ENCODE peak calls at places on chromosomes 7 and 10, in ten cellular contexts. One of them, this sample, is unnamed.

GRCh38 chr7:79806161-79806734 is 328.4 kb upstream of the GNAI1 start:
- DNase-seq in lower lobe of right lung: no peak
- DNase-seq in spleen: no peak
- DNase-seq in cardiac muscle cell: peak; percentile 57
- DNase-seq in adrenal gland: no peak
- DNase-seq in IMR-90: peak; percentile 42
- DNase-seq in left lung: no peak
- DNase-seq in neural progenitor cell: peak; percentile 6
- DNase-seq in left ventricle myocardium inferior: no peak
- DNase-seq in heart right ventricle: no peak
- DNase-seq in this sample: no peak

GRCh38 chr7:106462914-106463482 is 178.2 kb upstream of the NAMPT start:
- DNase-seq in lower lobe of right lung: no peak
- DNase-seq in spleen: no peak
- DNase-seq in cardiac muscle cell: no peak
- DNase-seq in adrenal gland: no peak
- DNase-seq in IMR-90: no peak
- DNase-seq in left lung: no peak
- DNase-seq in neural progenitor cell: peak; percentile 57
- DNase-seq in left ventricle myocardium inferior: no peak
- DNase-seq in heart right ventricle: no peak
- DNase-seq in this sample: no peak

GRCh38 chr10:132932461-132933307 is 9.7 kb downstream of the CFAP46 start:
- DNase-seq in lower lobe of right lung: peak; percentile 55
- DNase-seq in spleen: no peak
- DNase-seq in cardiac muscle cell: no peak
- DNase-seq in adrenal gland: no peak
- DNase-seq in IMR-90: no peak
- DNase-seq in left lung: no peak
- DNase-seq in neural progenitor cell: peak; percentile 45
- DNase-seq in left ventricle myocardium inferior: no peak
- DNase-seq in heart right ventricle: no peak
- DNase-seq in this sample: peak; percentile 47

GRCh38 chr10:22218448-22218847 is 633 bp upstream of the EBLN1 start:
- DNase-seq in lower lobe of right lung: no peak
- DNase-seq in spleen: no peak
- DNase-seq in cardiac muscle cell: peak; percentile 12
- DNase-seq in adrenal gland: no peak
- DNase-seq in IMR-90: no peak
- DNase-seq in left lung: no peak
- DNase-seq in neural progenitor cell: peak; percentile 47
- DNase-seq in left ventricle myocardium inferior: no peak
- DNase-seq in heart right ventricle: no peak
- DNase-seq in this sample: no peak

GRCh38 chr7:22872087-22872807 is 49.6 kb upstream of the TOMM7 start:
- DNase-seq in lower lobe of right lung: no peak
- DNase-seq in spleen: no peak
- DNase-seq in cardiac muscle cell: no peak
- DNase-seq in adrenal gland: no peak
- DNase-seq in IMR-90: no peak
- DNase-seq in left lung: no peak
- DNase-seq in neural progenitor cell: no peak
- DNase-seq in left ventricle myocardium inferior: no peak
- DNase-seq in heart right ventricle: no peak
- DNase-seq in this sample: no peak

GRCh38 chr7:80231719-80232118 is 97.1 kb downstream of the GNAI1 start:
- DNase-seq in lower lobe of right lung: no peak
- DNase-seq in spleen: no peak
- DNase-seq in cardiac muscle cell: peak; percentile 45
- DNase-seq in adrenal gland: no peak
- DNase-seq in IMR-90: peak; percentile 79
- DNase-seq in left lung: no peak
- DNase-seq in neural progenitor cell: no peak
- DNase-seq in left ventricle myocardium inferior: no peak
- DNase-seq in heart right ventricle: no peak
- DNase-seq in this sample: no peak

GRCh38 chr10:49629286-49629915 is 15.6 kb downstream of the CHAT start:
- DNase-seq in lower lobe of right lung: no peak
- DNase-seq in spleen: peak; percentile 34
- DNase-seq in cardiac muscle cell: no peak
- DNase-seq in adrenal gland: no peak
- DNase-seq in IMR-90: no peak
- DNase-seq in left lung: no peak
- DNase-seq in neural progenitor cell: peak; percentile 40
- DNase-seq in left ventricle myocardium inferior: no peak
- DNase-seq in heart right ventricle: no peak
- DNase-seq in this sample: no peak

GRCh38 chr7:155191901-155192478 is 105.7 kb upstream of the INSIG1 start:
- DNase-seq in lower lobe of right lung: no peak
- DNase-seq in spleen: no peak
- DNase-seq in cardiac muscle cell: no peak
- DNase-seq in adrenal gland: no peak
- DNase-seq in IMR-90: no peak
- DNase-seq in left lung: no peak
- DNase-seq in neural progenitor cell: no peak
- DNase-seq in left ventricle myocardium inferior: no peak
- DNase-seq in heart right ventricle: no peak
- DNase-seq in this sample: no peak

GRCh38 chr10:78267070-78267469 is 233.4 kb downstream of the RPS24 start:
- DNase-seq in lower lobe of right lung: no peak
- DNase-seq in spleen: no peak
- DNase-seq in cardiac muscle cell: peak; percentile 13
- DNase-seq in adrenal gland: no peak
- DNase-seq in IMR-90: peak; percentile 58
- DNase-seq in left lung: no peak
- DNase-seq in neural progenitor cell: no peak
- DNase-seq in left ventricle myocardium inferior: no peak
- DNase-seq in heart right ventricle: no peak
- DNase-seq in this sample: no peak

GRCh38 chr10:60281331-60281730 is 108.3 kb downstream of the ANK3 start:
- DNase-seq in lower lobe of right lung: no peak
- DNase-seq in spleen: no peak
- DNase-seq in cardiac muscle cell: peak; percentile 60
- DNase-seq in adrenal gland: no peak
- DNase-seq in IMR-90: peak; percentile 80
- DNase-seq in left lung: no peak
- DNase-seq in neural progenitor cell: no peak
- DNase-seq in left ventricle myocardium inferior: no peak
- DNase-seq in heart right ventricle: no peak
- DNase-seq in this sample: no peak

GRCh38 chr7:30804078-30804661 is 33.0 kb downstream of the MINDY4 start:
- DNase-seq in lower lobe of right lung: no peak
- DNase-seq in spleen: no peak
- DNase-seq in cardiac muscle cell: peak; percentile 68
- DNase-seq in adrenal gland: no peak
- DNase-seq in IMR-90: peak; percentile 93
- DNase-seq in left lung: no peak
- DNase-seq in neural progenitor cell: no peak
- DNase-seq in left ventricle myocardium inferior: no peak
- DNase-seq in heart right ventricle: no peak
- DNase-seq in this sample: no peak

GRCh38 chr10:101897633-101898032 is 54.0 kb upstream of the KCNIP2 start:
- DNase-seq in lower lobe of right lung: no peak
- DNase-seq in spleen: no peak
- DNase-seq in cardiac muscle cell: peak; percentile 27
- DNase-seq in adrenal gland: peak; percentile 35
- DNase-seq in IMR-90: peak; percentile 75
- DNase-seq in left lung: no peak
- DNase-seq in neural progenitor cell: no peak
- DNase-seq in left ventricle myocardium inferior: peak; percentile 37
- DNase-seq in heart right ventricle: peak; percentile 22
- DNase-seq in this sample: no peak

GRCh38 chr7:33773053-33773452 is 132.3 kb upstream of the BMPER start:
- DNase-seq in lower lobe of right lung: no peak
- DNase-seq in spleen: no peak
- DNase-seq in cardiac muscle cell: no peak
- DNase-seq in adrenal gland: no peak
- DNase-seq in IMR-90: peak; percentile 68
- DNase-seq in left lung: no peak
- DNase-seq in neural progenitor cell: no peak
- DNase-seq in left ventricle myocardium inferior: no peak
- DNase-seq in heart right ventricle: no peak
- DNase-seq in this sample: no peak

GRCh38 chr7:78746261-78746660 is 707.2 kb downstream of the MAGI2 start:
- DNase-seq in lower lobe of right lung: no peak
- DNase-seq in spleen: no peak
- DNase-seq in cardiac muscle cell: no peak
- DNase-seq in adrenal gland: no peak
- DNase-seq in IMR-90: no peak
- DNase-seq in left lung: no peak
- DNase-seq in neural progenitor cell: no peak
- DNase-seq in left ventricle myocardium inferior: no peak
- DNase-seq in heart right ventricle: no peak
- DNase-seq in this sample: no peak

GRCh38 chr7:128937647-128938523 is at the start of gene IRF5:
- DNase-seq in lower lobe of right lung: peak; percentile 88
- DNase-seq in spleen: peak; percentile 93
- DNase-seq in cardiac muscle cell: no peak
- DNase-seq in adrenal gland: peak; percentile 45
- DNase-seq in IMR-90: no peak
- DNase-seq in left lung: peak; percentile 97
- DNase-seq in neural progenitor cell: peak; percentile 64
- DNase-seq in left ventricle myocardium inferior: peak; percentile 56
- DNase-seq in heart right ventricle: no peak
- DNase-seq in this sample: no peak

GRCh38 chr10:49741108-49741995 is 20.8 kb downstream of the OGDHL start:
- DNase-seq in lower lobe of right lung: no peak
- DNase-seq in spleen: peak; percentile 60
- DNase-seq in cardiac muscle cell: peak; percentile 3
- DNase-seq in adrenal gland: no peak
- DNase-seq in IMR-90: no peak
- DNase-seq in left lung: no peak
- DNase-seq in neural progenitor cell: no peak
- DNase-seq in left ventricle myocardium inferior: no peak
- DNase-seq in heart right ventricle: no peak
- DNase-seq in this sample: no peak

GRCh38 chr7:84697506-84697905 is 489.4 kb downstream of the SEMA3D start:
- DNase-seq in lower lobe of right lung: no peak
- DNase-seq in spleen: no peak
- DNase-seq in cardiac muscle cell: peak; percentile 81
- DNase-seq in adrenal gland: no peak
- DNase-seq in IMR-90: peak; percentile 96
- DNase-seq in left lung: no peak
- DNase-seq in neural progenitor cell: no peak
- DNase-seq in left ventricle myocardium inferior: no peak
- DNase-seq in heart right ventricle: no peak
- DNase-seq in this sample: no peak

GRCh38 chr7:29859491-29860180 is 53.3 kb downstream of the WIPF3 start:
- DNase-seq in lower lobe of right lung: no peak
- DNase-seq in spleen: no peak
- DNase-seq in cardiac muscle cell: peak; percentile 54
- DNase-seq in adrenal gland: no peak
- DNase-seq in IMR-90: no peak
- DNase-seq in left lung: no peak
- DNase-seq in neural progenitor cell: no peak
- DNase-seq in left ventricle myocardium inferior: no peak
- DNase-seq in heart right ventricle: peak; percentile 25
- DNase-seq in this sample: no peak

GRCh38 chr7:57400531-57401155 is 49.3 kb upstream of the ZNF716 start:
- DNase-seq in lower lobe of right lung: no peak
- DNase-seq in spleen: peak; percentile 27
- DNase-seq in cardiac muscle cell: no peak
- DNase-seq in adrenal gland: no peak
- DNase-seq in IMR-90: no peak
- DNase-seq in left lung: no peak
- DNase-seq in neural progenitor cell: no peak
- DNase-seq in left ventricle myocardium inferior: no peak
- DNase-seq in heart right ventricle: no peak
- DNase-seq in this sample: no peak

DNA sequence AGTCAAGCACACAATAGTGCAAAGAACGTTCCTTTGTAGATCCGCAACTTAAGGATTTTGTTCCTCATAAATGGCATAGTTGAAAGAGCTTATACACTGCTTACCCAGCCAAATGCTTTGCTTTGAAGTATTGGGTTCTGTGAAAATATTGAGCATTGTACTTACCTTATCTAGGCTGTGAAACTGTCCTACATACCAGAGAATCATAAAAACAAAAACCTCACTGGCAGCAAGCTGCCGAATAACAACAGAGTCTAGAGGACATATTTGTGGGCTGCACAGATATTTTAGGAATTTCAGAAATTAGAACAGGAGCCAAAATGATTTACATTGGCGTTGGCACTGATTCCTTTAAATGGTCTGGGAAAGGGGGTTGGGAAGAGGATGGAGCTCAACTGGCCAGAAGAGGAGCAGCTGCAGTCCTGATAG is 174.8 kb downstream of the RTKN2 start:
- DNase-seq in lower lobe of right lung: no peak
- DNase-seq in spleen: no peak
- DNase-seq in cardiac muscle cell: peak; percentile 94
- DNase-seq in adrenal gland: no peak
- DNase-seq in IMR-90: peak; percentile 79
- DNase-seq in left lung: no peak
- DNase-seq in neural progenitor cell: no peak
- DNase-seq in left ventricle myocardium inferior: no peak
- DNase-seq in heart right ventricle: no peak
- DNase-seq in this sample: no peak
- TF ChIP-seq CTCF in lower lobe of right lung: no peak
- TF ChIP-seq CTCF in spleen: no peak
- TF ChIP-seq CTCF in cardiac muscle cell: no peak
- TF ChIP-seq CTCF in adrenal gland: no peak
- TF ChIP-seq CTCF in IMR-90: no peak
- TF ChIP-seq CTCF in left lung: no peak
- TF ChIP-seq CTCF in neural progenitor cell: no peak
- TF ChIP-seq CTCF in left ventricle myocardium inferior: no peak
- TF ChIP-seq CTCF in heart right ventricle: no peak
- TF ChIP-seq CTCF in this sample: no peak

GRCh38 chr7:76326646-76327233 is 24.3 kb downstream of the HSPB1 start:
- DNase-seq in lower lobe of right lung: no peak
- DNase-seq in spleen: no peak
- DNase-seq in cardiac muscle cell: peak; percentile 83
- DNase-seq in adrenal gland: no peak
- DNase-seq in IMR-90: peak; percentile 91
- DNase-seq in left lung: no peak
- DNase-seq in neural progenitor cell: no peak
- DNase-seq in left ventricle myocardium inferior: no peak
- DNase-seq in heart right ventricle: no peak
- DNase-seq in this sample: no peak
- H3K27me3 ChIP-seq in lower lobe of right lung: no peaks in the 10 kb centered on the region
- H3K27me3 ChIP-seq in spleen: no peaks in the 10 kb centered on the region
- H3K27me3 ChIP-seq in cardiac muscle cell: no peaks in the 10 kb centered on the region
- H3K27me3 ChIP-seq in adrenal gland: no peaks in the 10 kb centered on the region
- H3K27me3 ChIP-seq in IMR-90: no peaks in the 10 kb centered on the region
- H3K27me3 ChIP-seq in left lung: no peaks in the 10 kb centered on the region
- H3K27me3 ChIP-seq in neural progenitor cell: no peaks in the 10 kb centered on the region
- H3K27me3 ChIP-seq in left ventricle myocardium inferior: no peaks in the 10 kb centered on the region
- H3K27me3 ChIP-seq in heart right ventricle: no peaks in the 10 kb centered on the region
- H3K27me3 ChIP-seq in this sample: no peaks in the 10 kb centered on the region

GRCh38 chr10:114320249-114321116 is 81.4 kb downstream of the VWA2 start:
- DNase-seq in lower lobe of right lung: no peak
- DNase-seq in spleen: peak; percentile 74
- DNase-seq in cardiac muscle cell: no peak
- DNase-seq in adrenal gland: no peak
- DNase-seq in IMR-90: no peak
- DNase-seq in left lung: no peak
- DNase-seq in neural progenitor cell: no peak
- DNase-seq in left ventricle myocardium inferior: no peak
- DNase-seq in heart right ventricle: peak; percentile 35
- DNase-seq in this sample: no peak
- H3K27ac ChIP-seq in lower lobe of right lung: no peak overlapping the region
- H3K27ac ChIP-seq in spleen: peak overlapping the region; percentile 47
- H3K27ac ChIP-seq in cardiac muscle cell: no peak overlapping the region
- H3K27ac ChIP-seq in adrenal gland: no peak overlapping the region
- H3K27ac ChIP-seq in IMR-90: no peak overlapping the region
- H3K27ac ChIP-seq in left lung: no peak overlapping the region
- H3K27ac ChIP-seq in neural progenitor cell: no peak overlapping the region
- H3K27ac ChIP-seq in left ventricle myocardium inferior: no peak overlapping the region
- H3K27ac ChIP-seq in heart right ventricle: no peak overlapping the region
- H3K27ac ChIP-seq in this sample: no peak overlapping the region

GRCh38 chr10:61744469-61744868 is 81.7 kb downstream of the CABCOCO1 start:
- DNase-seq in lower lobe of right lung: no peak
- DNase-seq in spleen: no peak
- DNase-seq in cardiac muscle cell: no peak
- DNase-seq in adrenal gland: no peak
- DNase-seq in IMR-90: no peak
- DNase-seq in left lung: no peak
- DNase-seq in neural progenitor cell: no peak
- DNase-seq in left ventricle myocardium inferior: no peak
- DNase-seq in heart right ventricle: no peak
- DNase-seq in this sample: no peak
- TF ChIP-seq CTCF in lower lobe of right lung: no peak
- TF ChIP-seq CTCF in spleen: no peak
- TF ChIP-seq CTCF in cardiac muscle cell: peak; percentile 18
- TF ChIP-seq CTCF in adrenal gland: no peak
- TF ChIP-seq CTCF in IMR-90: no peak
- TF ChIP-seq CTCF in left lung: no peak
- TF ChIP-seq CTCF in neural progenitor cell: peak; percentile 36
- TF ChIP-seq CTCF in left ventricle myocardium inferior: no peak
- TF ChIP-seq CTCF in heart right ventricle: no peak
- TF ChIP-seq CTCF in this sample: no peak

This sample was measured in dorsolateral prefrontal cortex.